ENCODE peak calls at places on chromosome 19, in five cellular contexts. U is lower lobe of right lung, W is HCT116, A is psoas muscle, G is mesendoderm. N is an unnamed sample.

GRCh38 chr19:46868444-46868843 is 7.6 kb downstream of the ARHGAP35 start:
- DNase-seq in G (no peak), A (no peak), W (no peak), U (no peak), N (no peak)

GRCh38 chr19:14595558-14595957 is 12.7 kb downstream of the CLEC17A start:
- DNase-seq in G (no peak), U (no peak), W (no peak), A (no peak), N (no peak)

GRCh38 chr19:52923782-52924593 is 760 bp upstream of the ZNF888 start:
- DNase-seq in W (no peak), G (peak; percentile 83), U (peak; percentile 88), A (peak; percentile 53), N (no peak)

GRCh38 chr19:13466697-13467096 is 39.6 kb downstream of the CACNA1A start:
- DNase-seq in G (no peak), W (no peak), A (no peak), U (no peak), N (no peak)

GRCh38 chr19:10747271-10747670 is 29.4 kb downstream of the DNM2 start:
- DNase-seq in A (no peak), W (no peak), G (peak; percentile 44), U (peak; percentile 63), N (no peak)

GRCh38 chr19:42494321-42494720 is 34.0 kb downstream of the CEACAM1 start:
- DNase-seq in W (no peak), A (no peak), U (no peak), G (no peak), N (no peak)

GRCh38 chr19:10286803-10287737 is at the start of gene ICAM4:
- DNase-seq in A (peak; percentile 60), U (peak; percentile 88), G (peak; percentile 68), W (no peak), N (peak; percentile 62)

GRCh38 chr19:47274891-47275865 is 493 bp downstream of the INAFM1 start:
- DNase-seq in A (peak; percentile 39), U (peak; percentile 66), W (no peak), G (no peak), N (no peak)

GRCh38 chr19:35407619-35408018 is 36.8 kb downstream of the GPR42 start:
- DNase-seq in W (no peak), A (no peak), G (no peak), U (no peak), N (no peak)

GRCh38 chr19:11495885-11496284 is 9.8 kb downstream of the ZNF653 start:
- DNase-seq in A (no peak), U (no peak), W (no peak), G (no peak), N (no peak)

GRCh38 chr19:1227313-1227626 is 10.5 kb downstream of the CBARP start:
- DNase-seq in A (no peak), U (no peak), W (no peak), G (no peak), N (no peak)

GRCh38 chr19:8321760-8322637 is 703 bp downstream of the RPS28 start:
- DNase-seq in A (no peak), W (no peak), U (no peak), G (no peak), N (no peak)

GRCh38 chr19:20928371-20928770 is 5.3 kb downstream of the ZNF85 start:
- DNase-seq in G (no peak), A (no peak), U (no peak), W (no peak), N (no peak)

GRCh38 chr19:56087647-56088346 is 33.3 kb downstream of the ZNF787 start:
- DNase-seq in G (no peak), U (no peak), A (no peak), W (no peak), N (no peak)

GRCh38 chr19:50311723-50312635 is 17.2 kb downstream of the KCNC3 start:
- DNase-seq in G (peak; percentile 78), U (no peak), A (no peak), W (no peak), N (peak; percentile 94)

GRCh38 chr19:52398091-52398461 is 427 bp downstream of the ZNF528 start:
- DNase-seq in W (no peak), U (no peak), A (peak; percentile 8), G (no peak), N (no peak)

GRCh38 chr19:33713194-33713593 is 83.5 kb upstream of the KCTD15 start:
- DNase-seq in G (no peak), A (no peak), U (no peak), W (no peak), N (no peak)

GRCh38 chr19:46416077-46416709 is 2.8 kb upstream of the CCDC8 start:
- DNase-seq in W (peak; percentile 40), U (peak; percentile 89), G (peak; percentile 96), A (peak; percentile 87), N (peak; percentile 94)

GRCh38 chr19:54439174-54439851 is 9.7 kb upstream of the LENG8 start:
- DNase-seq in G (peak; percentile 85), U (no peak), A (no peak), W (no peak), N (peak; percentile 56)

GRCh38 chr19:24166055-24166454 is 79.1 kb downstream of the ZNF254 start:
- DNase-seq in U (no peak), G (no peak), W (no peak), A (no peak), N (no peak)

GRCh38 chr19:32201661-32202060 is 143.7 kb upstream of the ZNF507 start:
- DNase-seq in A (no peak), W (no peak), U (no peak), G (no peak), N (peak; percentile 66)

GRCh38 chr19:19661141-19661674 is 2.3 kb downstream of the ATP13A1 start:
- DNase-seq in W (no peak), A (no peak), G (no peak), U (peak; percentile 44), N (no peak)
- H3K4me3 ChIP-seq in W (no peak overlapping the region), A (no peak overlapping the region), G (no peak overlapping the region), U (peak overlapping the region; percentile 18), N (no peak overlapping the region)

GRCh38 chr19:18839465-18840287 is 7.9 kb downstream of the UPF1 start:
- DNase-seq in G (no peak), W (no peak), A (no peak), U (no peak), N (no peak)

GRCh38 chr19:18841400-18841799 is 9.6 kb downstream of the UPF1 start:
- DNase-seq in W (no peak), U (no peak), G (no peak), A (no peak), N (no peak)

GRCh38 chr19:18840288-18841260 is 8.8 kb downstream of the UPF1 start:
- DNase-seq in U (no peak), G (no peak), A (no peak), W (no peak), N (no peak)

GRCh38 chr19:18843960-18844359 is 12.2 kb downstream of the UPF1 start:
- DNase-seq in U (no peak), A (no peak), G (no peak), W (no peak), N (no peak)

DNA sequence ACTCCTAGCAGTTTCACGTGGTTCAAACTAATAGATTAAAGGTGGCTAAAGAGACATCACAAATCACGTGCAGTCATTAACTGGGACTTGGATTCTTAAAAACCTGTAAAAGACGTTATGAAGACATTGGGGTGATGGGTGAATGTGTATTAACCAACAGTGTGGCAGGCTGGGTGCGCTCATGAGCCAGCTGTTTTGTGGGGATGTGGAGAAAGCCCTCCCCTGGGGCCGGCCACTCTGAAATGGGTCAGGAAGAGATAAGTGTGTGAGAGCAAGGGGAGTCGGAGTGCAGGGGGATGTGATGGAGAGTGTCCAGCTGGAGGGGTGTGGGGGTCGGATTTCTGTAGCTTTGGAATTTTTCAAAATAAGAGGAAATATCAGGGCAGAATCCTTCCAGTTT is 10.4 kb downstream of the UPF1 start:
- DNase-seq in G (no peak), W (no peak), U (no peak), A (no peak), N (no peak)
- H3K4me1 ChIP-seq in G (no peaks in the 10 kb centered on the region), W (peaks cover 4% of the 10 kb centered on the region), U (peaks cover 89% of the 10 kb centered on the region), A (peaks cover 65% of the 10 kb centered on the region), N (peaks cover 8% of the 10 kb centered on the region)

DNA sequence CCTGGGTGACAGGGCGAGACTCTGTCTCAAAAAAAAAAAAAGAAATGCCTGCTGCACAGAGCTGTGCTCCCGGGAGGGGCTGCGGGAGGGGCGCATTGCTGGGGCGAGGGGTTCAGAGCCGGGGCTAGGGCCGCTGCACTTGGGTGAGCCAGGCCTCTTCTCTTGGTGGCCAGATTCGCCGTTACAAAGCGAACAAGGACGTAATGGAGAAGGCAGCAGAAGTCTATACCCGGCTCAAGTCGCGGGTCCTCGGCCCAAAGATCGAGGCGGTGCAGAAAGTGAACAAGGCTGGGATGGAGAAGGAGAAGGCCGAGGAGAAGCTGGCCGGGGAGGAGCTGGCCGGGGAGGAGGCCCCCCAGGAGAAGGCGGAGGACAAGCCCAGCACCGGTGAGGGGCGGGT is 19.0 kb downstream of the PLIN4 start:
- DNase-seq in G (no peak), W (no peak), A (no peak), U (no peak), N (no peak)
- H3K27ac ChIP-seq in G (no peak overlapping the region), W (no peak overlapping the region), A (no peak overlapping the region), U (no peak overlapping the region), N (no peak overlapping the region)

DNA sequence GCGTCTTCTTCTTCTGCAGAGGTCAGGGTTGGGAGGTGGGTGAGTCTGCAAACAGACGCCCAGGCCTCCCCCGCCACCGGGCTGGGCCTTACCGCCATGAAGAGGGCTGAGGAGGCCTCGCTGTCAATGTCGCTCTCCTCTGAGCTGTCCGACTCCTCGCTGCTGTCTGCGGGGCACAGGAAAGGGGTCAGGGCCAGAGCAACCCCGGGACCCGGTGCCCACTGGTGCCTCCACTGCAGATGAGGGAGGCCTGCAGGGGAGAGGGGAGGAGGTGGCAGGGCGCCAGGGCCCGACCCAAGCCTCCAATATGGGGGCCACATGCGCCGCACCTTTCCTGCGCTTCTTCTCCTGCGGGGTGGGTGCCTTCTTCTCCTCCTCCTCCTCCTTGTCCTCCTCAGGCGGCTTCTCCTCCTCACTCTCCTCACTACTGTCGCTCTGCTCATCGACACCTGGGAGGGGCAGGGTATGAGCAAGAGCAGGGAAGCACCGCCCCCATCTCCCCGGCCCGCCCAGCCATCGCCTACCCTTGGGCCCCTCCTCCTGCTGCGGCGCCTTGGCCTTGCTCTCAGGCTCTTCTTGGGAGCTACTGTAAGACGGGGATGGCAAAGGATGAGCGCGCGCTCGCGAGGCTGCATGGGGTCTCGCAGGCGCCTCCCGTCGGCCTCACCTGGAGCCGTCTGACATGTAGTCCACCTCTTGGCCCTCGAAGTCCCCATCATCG is 5.5 kb upstream of the PSPN start:
- DNase-seq in A (no peak), G (no peak), W (no peak), U (no peak), N (no peak)
- H3K4me3 ChIP-seq in A (no peak overlapping the region), G (no peak overlapping the region), W (no peak overlapping the region), U (no peak overlapping the region), N (no peak overlapping the region)

DNA sequence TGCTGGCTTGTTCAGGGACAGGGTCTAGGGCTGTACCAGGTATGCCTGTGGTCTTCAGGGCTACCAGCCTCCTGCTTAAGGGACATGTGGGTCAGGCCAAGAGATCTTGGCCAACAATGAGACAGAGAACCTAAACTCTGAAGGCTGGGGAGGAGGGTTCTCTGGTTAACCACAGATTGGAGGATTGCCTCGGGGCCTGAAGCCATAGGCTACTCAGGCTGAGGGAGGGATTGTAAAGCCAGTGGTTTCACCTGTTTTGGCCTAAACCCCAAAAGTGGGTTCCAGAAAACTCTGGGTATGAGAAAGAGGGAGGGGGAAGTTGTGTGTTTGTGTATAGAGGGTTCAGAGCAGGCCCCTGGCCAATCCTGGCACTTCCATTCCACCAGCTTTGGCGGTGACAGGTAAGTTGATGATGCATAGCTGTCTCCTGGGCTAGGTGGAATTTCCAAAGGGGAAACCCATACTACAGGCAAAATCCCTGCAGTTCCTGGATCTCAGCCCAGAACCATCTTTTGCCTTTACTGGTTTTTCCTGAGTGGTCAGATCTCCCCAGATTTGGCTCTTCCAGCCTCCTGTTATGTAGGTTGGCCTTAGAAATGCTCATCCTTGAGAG is 13.5 kb upstream of the CCDC97 start:
- DNase-seq in A (no peak), W (no peak), U (no peak), G (no peak), N (no peak)
- H3K4me1 ChIP-seq in A (peaks cover 32% of the 10 kb centered on the region), W (no peaks in the 10 kb centered on the region), U (peaks cover 60% of the 10 kb centered on the region), G (no peaks in the 10 kb centered on the region), N (no peaks in the 10 kb centered on the region)